ENCODE peak calls at places on chromosomes 7 and 10, in seven cellular contexts. One of them, this sample, is unnamed.
A peak's percentile ranks its signal among the peaks of the same experiment; 100 is the strongest.

GRCh38 chr10:117818696-117819095 is 228.0 kb downstream of the RAB11FIP2 start:
- DNase-seq in NCI-H1436: no peak
- DNase-seq in T-cell: no peak
- DNase-seq in Calu3: no peak
- DNase-seq in GM03348: peak; percentile 46
- DNase-seq in NCI-H1092: no peak
- DNase-seq in neuronal stem cell: no peak
- DNase-seq in this sample: no peak

GRCh38 chr10:23968296-23968695 is 240.6 kb upstream of the KIAA1217 start:
- DNase-seq in NCI-H1436: no peak
- DNase-seq in T-cell: no peak
- DNase-seq in Calu3: no peak
- DNase-seq in GM03348: no peak
- DNase-seq in NCI-H1092: no peak
- DNase-seq in neuronal stem cell: no peak
- DNase-seq in this sample: no peak

GRCh38 chr7:34128762-34129161 is 223.4 kb downstream of the BMPER start:
- DNase-seq in NCI-H1436: no peak
- DNase-seq in T-cell: no peak
- DNase-seq in Calu3: no peak
- DNase-seq in GM03348: peak; percentile 73
- DNase-seq in NCI-H1092: no peak
- DNase-seq in neuronal stem cell: no peak
- DNase-seq in this sample: no peak

GRCh38 chr7:37212526-37212925 is 236.1 kb downstream of the ELMO1 start:
- DNase-seq in NCI-H1436: no peak
- DNase-seq in T-cell: no peak
- DNase-seq in Calu3: no peak
- DNase-seq in GM03348: no peak
- DNase-seq in NCI-H1092: peak; percentile 59
- DNase-seq in neuronal stem cell: no peak
- DNase-seq in this sample: no peak

GRCh38 chr10:93023013-93023650 is 37.5 kb upstream of the CYP26C1 start:
- DNase-seq in NCI-H1436: no peak
- DNase-seq in T-cell: no peak
- DNase-seq in Calu3: no peak
- DNase-seq in GM03348: no peak
- DNase-seq in NCI-H1092: no peak
- DNase-seq in neuronal stem cell: no peak
- DNase-seq in this sample: no peak

GRCh38 chr10:13528138-13528874 is 508 bp downstream of the BEND7 start:
- DNase-seq in NCI-H1436: no peak
- DNase-seq in T-cell: no peak
- DNase-seq in Calu3: peak; percentile 29
- DNase-seq in GM03348: peak; percentile 55
- DNase-seq in NCI-H1092: no peak
- DNase-seq in neuronal stem cell: no peak
- DNase-seq in this sample: no peak

GRCh38 chr7:35727571-35727970 is 32.6 kb upstream of the HERPUD2 start:
- DNase-seq in NCI-H1436: no peak
- DNase-seq in T-cell: no peak
- DNase-seq in Calu3: no peak
- DNase-seq in GM03348: peak; percentile 48
- DNase-seq in NCI-H1092: no peak
- DNase-seq in neuronal stem cell: no peak
- DNase-seq in this sample: no peak

GRCh38 chr7:3013975-3014792 is 29.5 kb downstream of the CARD11 start:
- DNase-seq in NCI-H1436: no peak
- DNase-seq in T-cell: no peak
- DNase-seq in Calu3: no peak
- DNase-seq in GM03348: no peak
- DNase-seq in NCI-H1092: no peak
- DNase-seq in neuronal stem cell: no peak
- DNase-seq in this sample: no peak

GRCh38 chr7:6438427-6438826 is 9.3 kb downstream of the DAGLB start:
- DNase-seq in NCI-H1436: no peak
- DNase-seq in T-cell: no peak
- DNase-seq in Calu3: no peak
- DNase-seq in GM03348: no peak
- DNase-seq in NCI-H1092: no peak
- DNase-seq in neuronal stem cell: no peak
- DNase-seq in this sample: no peak

GRCh38 chr7:94080551-94080950 is 76.4 kb upstream of the BET1 start:
- DNase-seq in NCI-H1436: no peak
- DNase-seq in T-cell: no peak
- DNase-seq in Calu3: no peak
- DNase-seq in GM03348: no peak
- DNase-seq in NCI-H1092: no peak
- DNase-seq in neuronal stem cell: no peak
- DNase-seq in this sample: no peak